ENCODE peak calls at places on chromosomes 5 and 9, in four cellular contexts. U is right cardiac atrium, Q is fibroblast of lung, G is ovary. H is an unnamed sample.

GRCh38 chr9:101369286-101369685 is 15.5 kb downstream of the BAAT start:
- DNase-seq in Q (no peak), U (no peak), G (no peak), H (no peak)

GRCh38 chr9:117412006-117412715 is 2.7 kb downstream of the ASTN2 start:
- DNase-seq in U (peak; percentile 47), Q (no peak), G (no peak), H (no peak)

GRCh38 chr9:71541436-71541835 is 226.9 kb downstream of the CEMIP2 start:
- DNase-seq in Q (no peak), U (no peak), G (no peak), H (no peak)

GRCh38 chr5:134749415-134749814 is 9.2 kb upstream of the DDX46 start:
- DNase-seq in U (no peak), G (no peak), Q (no peak), H (no peak)

GRCh38 chr5:116970318-116970717 is 395.7 kb upstream of the SEMA6A start:
- DNase-seq in G (no peak), Q (no peak), U (no peak), H (no peak)

GRCh38 chr5:142512680-142513042 is 173.2 kb downstream of the FGF1 start:
- DNase-seq in Q (peak; percentile 69), G (no peak), U (no peak), H (no peak)

GRCh38 chr5:172564187-172564586 is 76.9 kb upstream of the NEURL1B start:
- DNase-seq in Q (no peak), U (no peak), G (peak; percentile 3), H (peak; percentile 54)

GRCh38 chr5:113169720-113170119 is 193.1 kb downstream of the DCP2 start:
- DNase-seq in Q (peak; percentile 22), U (no peak), G (no peak), H (no peak)

GRCh38 chr9:2465921-2466460 is 155.6 kb upstream of the VLDLR start:
- DNase-seq in G (no peak), Q (peak; percentile 51), U (no peak), H (peak; percentile 65)

GRCh38 chr5:60649288-60649917 is 50.6 kb downstream of the DEPDC1B start:
- DNase-seq in U (no peak), Q (peak; percentile 59), G (no peak), H (peak; percentile 55)

GRCh38 chr5:180090769-180091546 is 19.4 kb upstream of the RNF130 start:
- DNase-seq in G (no peak), U (no peak), Q (peak; percentile 33), H (peak; percentile 52)

GRCh38 chr5:14574891-14575496 is 6.6 kb upstream of the OTULINL start:
- DNase-seq in G (no peak), Q (no peak), U (peak; percentile 70), H (peak; percentile 85)

GRCh38 chr9:131468031-131468430 is 34.7 kb upstream of the POMT1 start:
- DNase-seq in G (no peak), Q (no peak), U (no peak), H (no peak)

GRCh38 chr5:126868961-126869451 is 92.1 kb downstream of the LMNB1 start:
- DNase-seq in Q (no peak), G (no peak), U (peak; percentile 77), H (no peak)

GRCh38 chr5:14806452-14806851 is 65.1 kb downstream of the ANKH start:
- DNase-seq in U (peak; percentile 74), Q (peak; percentile 95), G (no peak), H (no peak)

GRCh38 chr5:158929579-158930233 is 170.0 kb downstream of the EBF1 start:
- DNase-seq in Q (no peak), G (no peak), U (no peak), H (no peak)

GRCh38 chr5:158933494-158934318 is 166.0 kb downstream of the EBF1 start:
- DNase-seq in G (no peak), Q (no peak), U (no peak), H (no peak)

GRCh38 chr5:158925314-158925713 is 174.4 kb downstream of the EBF1 start:
- DNase-seq in Q (no peak), U (no peak), G (no peak), H (no peak)

GRCh38 chr5:158923799-158924551 is 175.7 kb downstream of the EBF1 start:
- DNase-seq in U (no peak), G (no peak), Q (no peak), H (no peak)

DNA sequence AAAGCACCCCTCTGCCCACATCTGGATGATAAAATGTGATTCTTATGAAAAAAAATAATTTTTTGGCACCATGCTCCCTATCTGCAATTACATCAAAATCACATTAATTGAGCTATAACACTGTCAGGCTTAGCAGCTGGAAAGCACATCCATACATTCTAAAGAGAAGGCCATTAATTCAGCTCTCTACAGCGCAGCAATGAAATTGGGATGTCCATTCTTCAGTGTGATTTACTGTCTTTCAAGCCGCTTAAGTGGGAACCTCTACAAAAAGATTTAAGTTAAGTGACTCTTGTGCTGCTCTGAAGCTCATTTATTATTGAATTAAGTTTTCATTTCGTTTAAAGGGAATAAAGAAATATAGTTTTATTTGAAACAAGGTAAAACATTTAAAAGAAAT is 171.3 kb downstream of the EBF1 start:
- DNase-seq in G (no peak), Q (no peak), U (no peak), H (no peak)
- H3K27ac ChIP-seq in G (no peak overlapping the region), Q (no peak overlapping the region), U (no peak overlapping the region), H (no peak overlapping the region)

GRCh38 chr5:150791536-150791935 is 13.0 kb downstream of the SMIM3 start:
- DNase-seq in U (no peak), G (no peak), Q (peak; percentile 61), H (no peak)

GRCh38 chr5:150789431-150789830 is 10.9 kb downstream of the SMIM3 start:
- DNase-seq in Q (peak; percentile 28), U (peak; percentile 37), G (no peak), H (no peak)

GRCh38 chr5:150788974-150789373 is 10.4 kb downstream of the SMIM3 start:
- DNase-seq in Q (no peak), G (no peak), U (no peak), H (peak; percentile 62)

GRCh38 chr5:150787659-150788058 is 9.1 kb downstream of the SMIM3 start:
- DNase-seq in Q (peak; percentile 11), G (no peak), U (no peak), H (no peak)

DNA sequence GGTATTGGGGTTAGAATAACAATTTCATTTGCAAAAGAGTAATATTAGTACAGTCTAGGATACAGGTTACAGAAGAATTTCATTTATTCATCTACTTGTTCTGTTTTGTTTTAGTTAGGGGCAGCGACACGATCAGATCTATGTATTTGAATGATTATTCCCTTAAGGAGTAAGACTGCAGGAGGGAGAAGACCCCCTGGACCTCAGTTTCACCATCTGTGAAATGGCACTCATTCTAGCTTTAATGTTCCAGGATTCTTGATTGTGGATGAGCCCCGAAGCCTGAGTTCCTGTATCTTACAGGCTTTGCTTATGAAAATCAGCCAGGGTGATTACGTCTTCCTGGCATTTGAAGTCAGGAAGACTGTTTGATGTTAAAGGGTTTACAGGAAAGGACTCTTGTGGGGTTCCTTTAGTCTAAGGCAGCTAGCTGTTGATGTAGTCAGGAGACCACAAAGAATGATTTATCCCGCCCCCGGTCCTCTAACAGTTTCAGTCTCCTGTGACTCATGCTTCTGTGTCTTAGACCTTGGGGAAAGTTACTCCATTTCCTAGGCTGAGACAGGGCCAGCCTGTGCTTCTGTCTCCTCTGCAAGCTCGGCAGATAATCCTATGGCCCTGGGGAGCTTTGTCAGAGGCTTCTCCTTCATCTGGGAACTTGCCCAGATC is 11.5 kb downstream of the SMIM3 start:
- DNase-seq in U (peak; percentile 65), G (peak; percentile 30), Q (peak; percentile 98), H (peak; percentile 50)
- H3K4me1 ChIP-seq in U (peaks cover 8% of the 10 kb centered on the region), G (no peaks in the 10 kb centered on the region), Q (peaks cover 14% of the 10 kb centered on the region), H (peaks cover 10% of the 10 kb centered on the region)

GRCh38 chr5:176597417-176598389 is 12.3 kb downstream of the GPRIN1 start:
- DNase-seq in G (no peak), U (peak; percentile 40), Q (no peak), H (no peak)
- H3K4me3 ChIP-seq in G (no peak overlapping the region), U (no peak overlapping the region), Q (no peak overlapping the region), H (peak overlapping the region; percentile 35)

GRCh38 chr5:67050635-67051034 is 146.0 kb downstream of the CD180 start:
- DNase-seq in G (no peak), Q (no peak), U (no peak), H (no peak)

GRCh38 chr5:67050125-67050524 is 146.5 kb downstream of the CD180 start:
- DNase-seq in G (no peak), U (no peak), Q (no peak), H (peak; percentile 74)

GRCh38 chr5:67053229-67053628 is 143.4 kb downstream of the CD180 start:
- DNase-seq in G (no peak), U (no peak), Q (no peak), H (no peak)

GRCh38 chr5:67052034-67052433 is 144.6 kb downstream of the CD180 start:
- DNase-seq in Q (no peak), G (no peak), U (no peak), H (no peak)

GRCh38 chr5:67051164-67051563 is 145.4 kb downstream of the CD180 start:
- DNase-seq in Q (no peak), G (no peak), U (no peak), H (peak; percentile 94)
- H3K27ac ChIP-seq in Q (no peak overlapping the region), G (no peak overlapping the region), U (peak overlapping the region; percentile 64), H (peak overlapping the region; percentile 68)